ENCODE peak calls at places on chromosomes 12 and 14, in four cellular contexts. L is naive thymus-derived CD4-positive, alpha-beta T cell; X is neuronal stem cell; K is psoas muscle. N is an unnamed sample. For H3K4me1, the result is how much of the 10 kb centered on the place peaks cover.

GRCh38 chr12:103572312-103572711 is 14.8 kb upstream of the STAB2 start:
- DNase-seq in X (no peak), K (no peak), L (no peak), N (no peak)

GRCh38 chr12:31491819-31492598 is 98.9 kb downstream of the DENND5B start:
- DNase-seq in K (no peak), X (no peak), L (no peak), N (no peak)

GRCh38 chr12:6367065-6367968 is 8.0 kb downstream of the SCNN1A start:
- DNase-seq in K (no peak), L (no peak), X (no peak), N (peak)

GRCh38 chr12:24960222-24960855 is 11.4 kb upstream of the BCAT1 start:
- DNase-seq in K (no peak), X (no peak), L (no peak), N (no peak)

GRCh38 chr12:52566847-52567291 is 6.8 kb downstream of the KRT74 start:
- DNase-seq in X (no peak), L (no peak), K (no peak), N (no peak)

GRCh38 chr12:126899926-126900792 is 1366.8 kb upstream of the TMEM132C start:
- DNase-seq in L (no peak), X (no peak), K (no peak), N (no peak)

GRCh38 chr12:94994312-94994711 is 9.2 kb downstream of the NDUFA12 start:
- DNase-seq in L (no peak), K (no peak), X (no peak), N (no peak)

GRCh38 chr12:59723520-59723919 is 127.7 kb downstream of the SLC16A7 start:
- DNase-seq in K (no peak), X (no peak), L (no peak), N (no peak)

GRCh38 chr12:75881910-75882309 is 149.7 kb downstream of the PHLDA1 start:
- DNase-seq in L (no peak), K (no peak), X (no peak), N (no peak)

GRCh38 chr12:53938276-53939140 is at the start of gene HOXC13:
- DNase-seq in K (peak), X (peak), L (peak), N (peak)

GRCh38 chr14:32075636-32076277 is 1.3 kb upstream of the ARHGAP5 start:
- DNase-seq in L (no peak), K (no peak), X (peak), N (no peak)

GRCh38 chr12:82174936-82175335 is 183.3 kb downstream of the CCDC59 start:
- DNase-seq in K (no peak), X (no peak), L (no peak), N (no peak)

GRCh38 chr14:72928872-72929271 is 2.6 kb downstream of the DCAF4 start:
- DNase-seq in K (no peak), X (no peak), L (no peak), N (no peak)

GRCh38 chr14:86296173-86296572 is 766.2 kb downstream of the FLRT2 start:
- DNase-seq in L (no peak), X (no peak), K (no peak), N (no peak)

GRCh38 chr14:103141117-103141796 is 18.0 kb downstream of the TNFAIP2 start:
- DNase-seq in L (no peak), X (no peak), K (no peak), N (no peak)

GRCh38 chr12:49296034-49296835 is 1.3 kb downstream of the PRPH start:
- DNase-seq in K (peak), X (no peak), L (peak), N (peak)

GRCh38 chr12:269216-269615 is 6.6 kb upstream of the SLC6A13 start:
- DNase-seq in X (no peak), L (no peak), K (no peak), N (no peak)

GRCh38 chr12:15794836-15795235 is 5.6 kb upstream of the EPS8 start:
- DNase-seq in K (no peak), L (no peak), X (no peak), N (no peak)

GRCh38 chr14:89813485-89814080 is 140.9 kb downstream of the EFCAB11 start:
- DNase-seq in L (no peak), K (no peak), X (no peak), N (peak)

GRCh38 chr14:93126124-93126523 is 10.4 kb upstream of the ITPK1 start:
- DNase-seq in L (no peak), K (no peak), X (no peak), N (no peak)

GRCh38 chr12:127516467-127516866 is 750.5 kb upstream of the TMEM132C start:
- DNase-seq in L (no peak), X (no peak), K (no peak), N (no peak)

GRCh38 chr12:8709124-8709830 is 11.5 kb downstream of the RIMKLB start:
- DNase-seq in X (no peak), K (no peak), L (no peak), N (no peak)

GRCh38 chr12:50734409-50735263 is 29.3 kb upstream of the ATF1 start:
- DNase-seq in L (no peak), X (peak), K (no peak), N (no peak)

GRCh38 chr12:38921025-38921677 is 15.8 kb upstream of the CPNE8 start:
- DNase-seq in K (no peak), L (no peak), X (peak), N (no peak)

GRCh38 chr12:79451988-79452387 is 238.8 kb downstream of the PAWR start:
- DNase-seq in K (peak), X (no peak), L (no peak), N (peak)

GRCh38 chr12:79454338-79454777 is 236.4 kb downstream of the PAWR start:
- DNase-seq in L (no peak), X (no peak), K (no peak), N (no peak)

GRCh38 chr12:79451365-79451764 is 239.4 kb downstream of the PAWR start:
- DNase-seq in K (no peak), X (no peak), L (no peak), N (no peak)

GRCh38 chr12:79455314-79455713 is 235.4 kb downstream of the PAWR start:
- DNase-seq in K (no peak), L (no peak), X (no peak), N (no peak)

GRCh38 chr12:79452906-79453305 is 237.9 kb downstream of the PAWR start:
- DNase-seq in K (no peak), L (no peak), X (no peak), N (no peak)
- H3K27ac ChIP-seq in K (no peak), L (no peak), X (no peak), N (no peak)

GRCh38 chr12:55929306-55929791 is 1.6 kb upstream of the DGKA start:
- DNase-seq in X (no peak), K (no peak), L (peak), N (no peak)

GRCh38 chr12:55925371-55925770 is 2.3 kb downstream of the PYM1 start:
- DNase-seq in L (no peak), X (no peak), K (no peak), N (no peak)

GRCh38 chr12:55925870-55926737 is 1.6 kb downstream of the PYM1 start:
- DNase-seq in K (no peak), L (no peak), X (no peak), N (no peak)

GRCh38 chr12:55927588-55928502 is at the start of gene PYM1:
- DNase-seq in L (peak), K (peak), X (peak), N (peak)

DNA sequence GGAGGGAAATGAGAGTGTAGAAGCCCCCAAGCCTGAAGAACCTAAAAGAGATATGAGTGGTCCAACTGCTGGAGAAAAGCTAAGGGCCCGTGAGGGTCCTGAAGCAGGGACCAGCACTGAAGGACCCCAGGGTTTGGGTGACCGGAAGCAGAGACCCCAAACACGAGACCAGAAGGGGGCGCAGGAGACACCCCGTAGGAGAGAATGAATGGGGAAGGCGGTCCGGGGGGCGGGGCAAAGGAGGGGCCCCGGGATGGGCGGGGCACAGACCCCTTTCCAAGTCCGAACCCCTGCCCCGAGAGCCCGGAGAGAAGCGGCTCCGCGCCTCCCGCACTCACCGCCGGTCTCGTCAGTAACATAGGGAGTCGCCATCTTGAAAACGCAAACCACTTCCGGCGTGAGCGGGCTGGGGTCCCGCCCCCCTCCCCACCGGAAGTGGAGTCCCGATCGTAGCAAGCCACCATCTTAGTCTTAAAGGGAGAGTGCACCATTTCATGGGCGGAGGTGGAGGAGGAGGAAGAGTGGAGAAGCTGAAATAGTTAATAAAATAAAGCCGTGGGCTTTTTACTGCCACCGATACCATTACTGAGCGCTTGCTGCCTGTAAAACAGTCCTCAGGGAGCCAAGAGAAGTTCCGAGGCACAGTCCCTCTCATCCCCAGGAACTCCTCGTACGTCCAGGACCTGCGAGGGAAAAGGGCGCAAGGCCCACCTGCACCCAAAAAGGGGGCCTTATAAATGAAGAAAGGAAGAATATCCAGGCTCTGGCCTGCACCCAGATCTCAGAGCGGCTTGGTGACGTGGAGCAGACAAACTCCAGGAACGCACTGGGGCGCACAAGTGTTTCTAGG is 731 bp downstream of the PYM1 start:
- DNase-seq in K (peak), X (peak), L (peak), N (peak)
- H3K4me1 ChIP-seq in K (under half), X (under half), L (under half), N (under half)

GRCh38 chr14:51337520-51337919 is 97.5 kb downstream of the TMX1 start:
- DNase-seq in L (no peak), X (no peak), K (no peak), N (no peak)
- H3K27ac ChIP-seq in L (no peak), X (no peak), K (no peak), N (no peak)

GRCh38 chr12:123092866-123093265 is 58.0 kb downstream of the PITPNM2 start:
- DNase-seq in L (no peak), X (no peak), K (no peak), N (no peak)
- H3K4me1 ChIP-seq in L (under half), X (under half), K (half or more), N (under half)

N was measured in aorta.